ENCODE peak calls at places on chromosome 6, in six cellular contexts. One of them, this sample, is unnamed.

GRCh38 chr6:135876048-135876447 is 24.5 kb downstream of the PDE7B start:
- DNase-seq in K562: no peak
- DNase-seq in GM12878: no peak
- DNase-seq in IMR-90: no peak
- DNase-seq in HepG2: no peak
- DNase-seq in A549: no peak
- DNase-seq in this sample: no peak

GRCh38 chr6:35757461-35758123 is 18.8 kb upstream of the CLPSL2 start:
- DNase-seq in A549: peak
- DNase-seq in HepG2: peak
- DNase-seq in IMR-90: peak
- DNase-seq in GM12878: no peak
- DNase-seq in K562: peak
- DNase-seq in this sample: no peak

GRCh38 chr6:123677897-123678296 is 41.1 kb upstream of the TRDN start:
- DNase-seq in K562: no peak
- DNase-seq in GM12878: no peak
- DNase-seq in HepG2: no peak
- DNase-seq in IMR-90: no peak
- DNase-seq in A549: no peak
- DNase-seq in this sample: no peak

GRCh38 chr6:165458134-165458533 is 148.7 kb upstream of the C6orf118 start:
- DNase-seq in A549: no peak
- DNase-seq in GM12878: no peak
- DNase-seq in HepG2: no peak
- DNase-seq in K562: no peak
- DNase-seq in IMR-90: no peak
- DNase-seq in this sample: no peak

GRCh38 chr6:52077961-52078613 is 9.3 kb downstream of the PKHD1 start:
- DNase-seq in K562: no peak
- DNase-seq in GM12878: no peak
- DNase-seq in A549: no peak
- DNase-seq in IMR-90: no peak
- DNase-seq in HepG2: no peak
- DNase-seq in this sample: no peak

GRCh38 chr6:106411643-106412200 is 51.2 kb downstream of the CRYBG1 start:
- DNase-seq in K562: no peak
- DNase-seq in GM12878: no peak
- DNase-seq in IMR-90: no peak
- DNase-seq in A549: no peak
- DNase-seq in HepG2: no peak
- DNase-seq in this sample: no peak

GRCh38 chr6:97901531-97901930 is 618.5 kb upstream of the MMS22L start:
- DNase-seq in IMR-90: no peak
- DNase-seq in GM12878: no peak
- DNase-seq in HepG2: no peak
- DNase-seq in K562: no peak
- DNase-seq in A549: no peak
- DNase-seq in this sample: no peak

GRCh38 chr6:18469486-18469885 is 82.3 kb downstream of the RNF144B start:
- DNase-seq in IMR-90: no peak
- DNase-seq in K562: no peak
- DNase-seq in HepG2: no peak
- DNase-seq in A549: no peak
- DNase-seq in GM12878: no peak
- DNase-seq in this sample: no peak

GRCh38 chr6:42774201-42774600 is 7.7 kb upstream of the BICRAL start:
- DNase-seq in A549: no peak
- DNase-seq in IMR-90: no peak
- DNase-seq in GM12878: no peak
- DNase-seq in K562: no peak
- DNase-seq in HepG2: no peak
- DNase-seq in this sample: no peak

GRCh38 chr6:9646346-9647042 is 768.4 kb downstream of the TFAP2A start:
- DNase-seq in HepG2: no peak
- DNase-seq in K562: no peak
- DNase-seq in GM12878: no peak
- DNase-seq in IMR-90: peak
- DNase-seq in A549: no peak
- DNase-seq in this sample: no peak

GRCh38 chr6:10175330-10175729 is 239.5 kb downstream of the TFAP2A start:
- DNase-seq in GM12878: no peak
- DNase-seq in IMR-90: no peak
- DNase-seq in HepG2: no peak
- DNase-seq in A549: no peak
- DNase-seq in K562: no peak
- DNase-seq in this sample: no peak

GRCh38 chr6:39225946-39226437 is 3.3 kb downstream of the KCNK5 start:
- DNase-seq in HepG2: no peak
- DNase-seq in A549: no peak
- DNase-seq in GM12878: peak
- DNase-seq in K562: peak
- DNase-seq in IMR-90: no peak
- DNase-seq in this sample: no peak

GRCh38 chr6:161377116-161377515 is 103.3 kb upstream of the AGPAT4 start:
- DNase-seq in IMR-90: no peak
- DNase-seq in HepG2: no peak
- DNase-seq in A549: no peak
- DNase-seq in GM12878: no peak
- DNase-seq in K562: no peak
- DNase-seq in this sample: no peak
- TF ChIP-seq RFX5 in IMR-90: no peak
- TF ChIP-seq RFX5 in HepG2: no peak
- TF ChIP-seq RFX5 in A549: no peak
- TF ChIP-seq RFX5 in GM12878: no peak
- TF ChIP-seq RFX5 in K562: no peak
- TF ChIP-seq RFX5 in this sample: no peak

DNA sequence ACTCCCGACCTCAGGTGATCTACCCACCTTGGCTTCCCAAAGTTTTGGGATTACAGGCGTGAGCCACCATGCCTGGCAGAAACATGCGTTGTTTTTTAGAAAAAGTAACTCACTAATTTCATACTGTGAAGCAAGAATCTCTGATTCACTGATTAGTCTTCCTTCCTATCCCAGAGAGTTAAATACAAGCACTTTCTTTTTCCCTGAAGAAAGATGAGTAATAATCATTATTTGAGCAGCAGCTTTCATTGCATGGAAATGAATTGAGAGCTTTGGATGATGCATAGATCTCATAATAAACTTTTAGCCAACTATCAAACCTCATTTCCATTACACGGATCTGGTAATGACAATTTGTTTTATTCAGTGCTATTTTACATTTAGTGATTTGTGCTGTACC is 892.5 kb upstream of the EYS start:
- DNase-seq in K562: no peak
- DNase-seq in HepG2: no peak
- DNase-seq in A549: no peak
- DNase-seq in GM12878: no peak
- DNase-seq in IMR-90: no peak
- DNase-seq in this sample: no peak
- TF ChIP-seq RFX5 in K562: no peak
- TF ChIP-seq RFX5 in HepG2: no peak
- TF ChIP-seq RFX5 in A549: no peak
- TF ChIP-seq RFX5 in GM12878: no peak
- TF ChIP-seq RFX5 in IMR-90: no peak
- TF ChIP-seq RFX5 in this sample: no peak

DNA sequence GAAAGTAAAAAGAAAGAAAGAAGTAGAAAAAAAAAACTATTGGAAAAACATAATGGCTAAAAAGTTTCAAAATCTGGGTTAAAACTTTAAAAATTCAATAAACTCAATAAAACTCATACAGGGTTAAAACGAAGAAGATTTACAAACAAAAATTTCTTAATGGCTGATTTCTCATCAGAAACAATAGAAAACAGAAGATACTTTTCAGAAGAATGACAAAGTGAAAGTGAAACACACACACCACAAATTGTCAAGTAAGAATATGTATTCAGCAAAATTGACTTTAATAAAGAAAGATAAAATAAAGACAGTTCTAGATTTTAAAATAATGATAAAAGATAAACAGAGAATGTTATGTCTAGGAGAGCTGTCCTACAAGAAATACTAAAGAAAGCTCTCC is 618.9 kb upstream of the GJE1 start:
- DNase-seq in GM12878: no peak
- DNase-seq in A549: no peak
- DNase-seq in HepG2: no peak
- DNase-seq in K562: no peak
- DNase-seq in IMR-90: no peak
- DNase-seq in this sample: no peak
- TF ChIP-seq RFX5 in GM12878: no peak
- TF ChIP-seq RFX5 in A549: no peak
- TF ChIP-seq RFX5 in HepG2: no peak
- TF ChIP-seq RFX5 in K562: no peak
- TF ChIP-seq RFX5 in IMR-90: no peak
- TF ChIP-seq RFX5 in this sample: no peak

DNA sequence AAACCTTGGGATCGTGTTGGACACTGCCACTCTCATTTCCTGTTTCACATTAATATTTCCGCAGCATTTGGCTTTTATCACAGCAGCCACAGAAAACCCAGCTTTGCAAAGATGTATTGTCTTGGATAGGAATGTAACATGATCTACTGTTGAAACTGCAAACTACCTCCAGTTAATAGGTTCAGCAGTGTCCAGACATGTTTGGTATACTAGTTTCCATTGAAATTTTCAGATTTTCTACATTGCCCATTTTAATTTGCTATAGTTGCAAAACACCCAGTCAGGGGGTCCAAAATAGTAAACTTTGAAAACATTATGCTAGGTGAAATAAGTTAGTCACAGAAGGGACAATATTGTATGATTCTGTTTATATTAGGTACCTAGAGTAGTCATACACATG is 3.3 kb downstream of the ANKRD6 start:
- DNase-seq in A549: no peak
- DNase-seq in K562: no peak
- DNase-seq in GM12878: no peak
- DNase-seq in IMR-90: no peak
- DNase-seq in HepG2: no peak
- DNase-seq in this sample: no peak
- TF ChIP-seq RFX5 in A549: no peak
- TF ChIP-seq RFX5 in K562: no peak
- TF ChIP-seq RFX5 in GM12878: no peak
- TF ChIP-seq RFX5 in IMR-90: no peak
- TF ChIP-seq RFX5 in HepG2: no peak
- TF ChIP-seq RFX5 in this sample: no peak

DNA sequence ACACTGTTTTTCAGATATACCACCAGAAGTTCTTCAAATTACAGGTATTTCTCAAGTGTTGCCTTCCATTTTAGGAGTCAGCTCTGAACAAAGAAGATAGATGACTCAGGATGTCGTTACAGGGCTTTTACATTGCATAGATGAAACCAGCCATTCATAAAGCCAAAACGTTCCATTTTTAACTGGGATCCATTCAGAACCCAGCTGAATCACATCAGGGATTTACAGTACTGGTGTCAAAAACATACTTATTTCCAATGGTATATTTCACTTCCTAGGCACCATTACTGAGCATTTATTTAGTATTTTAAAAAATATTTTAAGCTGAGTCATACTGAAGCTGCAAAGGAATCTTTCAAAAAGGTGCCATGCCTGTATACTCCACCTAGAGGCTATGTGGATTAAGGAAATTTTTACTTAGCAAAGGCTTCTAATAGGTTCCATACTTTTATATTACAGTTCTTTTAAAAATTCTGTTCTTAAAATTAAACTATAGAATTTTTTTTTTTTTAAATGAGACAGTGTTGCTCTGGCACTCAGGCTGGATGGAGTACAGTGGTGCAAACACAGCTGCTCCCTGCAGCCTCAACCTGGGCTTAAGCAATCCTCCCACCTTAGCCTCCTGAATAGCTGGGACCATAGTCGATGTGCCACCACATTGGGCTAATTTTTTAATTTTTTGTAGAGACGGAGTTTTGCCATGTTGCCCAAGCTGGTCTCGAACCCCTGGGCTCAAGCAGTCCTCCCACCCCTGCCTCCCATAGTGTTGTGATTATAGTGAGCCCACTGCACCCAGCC is 2.6 kb downstream of the ASF1A start:
- DNase-seq in HepG2: peak
- DNase-seq in IMR-90: peak
- DNase-seq in GM12878: no peak
- DNase-seq in K562: peak
- DNase-seq in A549: peak
- DNase-seq in this sample: peak
- TF ChIP-seq RFX5 in HepG2: no peak
- TF ChIP-seq RFX5 in IMR-90: no peak
- TF ChIP-seq RFX5 in GM12878: no peak
- TF ChIP-seq RFX5 in K562: no peak
- TF ChIP-seq RFX5 in A549: no peak
- TF ChIP-seq RFX5 in this sample: no peak

GRCh38 chr6:30194797-30195690 is 18.2 kb downstream of the TRIM26 start:
- DNase-seq in GM12878: no peak
- DNase-seq in IMR-90: no peak
- DNase-seq in HepG2: no peak
- DNase-seq in K562: no peak
- DNase-seq in A549: no peak
- DNase-seq in this sample: no peak

GRCh38 chr6:30195951-30196350 is 17.3 kb downstream of the TRIM26 start:
- DNase-seq in A549: no peak
- DNase-seq in K562: no peak
- DNase-seq in GM12878: no peak
- DNase-seq in HepG2: no peak
- DNase-seq in IMR-90: no peak
- DNase-seq in this sample: no peak

GRCh38 chr6:30196376-30196775 is 16.8 kb downstream of the TRIM26 start:
- DNase-seq in HepG2: no peak
- DNase-seq in K562: no peak
- DNase-seq in GM12878: no peak
- DNase-seq in A549: no peak
- DNase-seq in IMR-90: no peak
- DNase-seq in this sample: no peak

GRCh38 chr6:30188541-30188940 is 24.7 kb downstream of the TRIM26 start:
- DNase-seq in GM12878: no peak
- DNase-seq in A549: no peak
- DNase-seq in HepG2: no peak
- DNase-seq in IMR-90: no peak
- DNase-seq in K562: no peak
- DNase-seq in this sample: no peak

GRCh38 chr6:30192076-30192475 is 21.1 kb downstream of the TRIM26 start:
- DNase-seq in A549: no peak
- DNase-seq in K562: no peak
- DNase-seq in GM12878: no peak
- DNase-seq in IMR-90: no peak
- DNase-seq in HepG2: no peak
- DNase-seq in this sample: no peak
- TF ChIP-seq RFX5 in A549: no peak
- TF ChIP-seq RFX5 in K562: no peak
- TF ChIP-seq RFX5 in GM12878: no peak
- TF ChIP-seq RFX5 in IMR-90: no peak
- TF ChIP-seq RFX5 in HepG2: no peak
- TF ChIP-seq RFX5 in this sample: no peak

This sample was measured in SK-N-SH.